ENCODE peak calls at places on chromosomes 11 and 22, in ten cellular contexts. C is RWPE1; O is dorsolateral prefrontal cortex; X is activated naive CD4-positive, alpha-beta T cell treated with Interleukin-2 at 50 U/mL for 16 hours; Q is activated CD8-positive, alpha-beta T cell treated with anti-CD3 and anti-CD28 coated beads, Interleukin-2, amount 10 ng/mL, durations not matched to agents 7 days and 5 days; P is GOT3; J is stimulated activated naive B cell treated with anti-CD40 and anti-IgM and Interleukin-4, amounts not matched to agents 10 μg/mL and 1 μg/mL and 100 μg/mL, for 72 hours; G is brain microvascular endothelial cell; R is heart right ventricle; Y is Right ventricle myocardium inferior. S is an unnamed sample.
A peak's percentile ranks its signal among the peaks of the same experiment; 100 is the strongest.

GRCh38 chr22:32475428-32476010 is 908 bp downstream of the FBXO7 start:
- DNase-seq in Q (peak; percentile 55), Y (no peak), C (no peak), J (peak; percentile 14), O (peak; percentile 49), G (no peak), R (peak; percentile 23), P (no peak), X (peak; percentile 32), S (peak; percentile 78)

GRCh38 chr11:70899616-70900015 is 352.8 kb downstream of the SHANK2 start:
- DNase-seq in R (no peak), C (no peak), Q (no peak), X (no peak), P (no peak), O (peak; percentile 24), G (no peak), J (no peak), Y (no peak), S (no peak)

GRCh38 chr11:23006730-23007129 is 146.5 kb upstream of the CCDC179 start:
- DNase-seq in J (no peak), Y (no peak), P (no peak), Q (no peak), C (no peak), R (no peak), X (no peak), G (no peak), O (no peak), S (no peak)

GRCh38 chr11:66363805-66364535 is 7.6 kb downstream of the SLC29A2 start:
- DNase-seq in X (peak; percentile 74), R (peak; percentile 46), Y (no peak), P (no peak), C (no peak), G (no peak), Q (peak; percentile 80), O (no peak), J (peak; percentile 45), S (no peak)

GRCh38 chr22:39519681-39520053 is 695 bp upstream of the ATF4 start:
- DNase-seq in G (no peak), O (peak; percentile 72), X (peak; percentile 40), J (no peak), Q (peak; percentile 54), C (peak; percentile 30), P (peak; percentile 67), R (peak; percentile 65), Y (peak; percentile 79), S (peak; percentile 89)

GRCh38 chr11:134541355-134541754 is 129.3 kb upstream of the B3GAT1 start:
- DNase-seq in P (no peak), O (no peak), G (no peak), C (no peak), J (no peak), Q (no peak), R (no peak), Y (no peak), X (no peak), S (no peak)

GRCh38 chr11:75867778-75868374 is 52.9 kb downstream of the UVRAG start:
- DNase-seq in Q (peak; percentile 65), Y (no peak), G (peak; percentile 29), J (no peak), O (no peak), P (no peak), C (peak; percentile 50), R (no peak), X (peak; percentile 33), S (peak; percentile 71)

GRCh38 chr11:62217191-62217748 is 8.8 kb downstream of the SCGB2A1 start:
- DNase-seq in Y (no peak), C (peak; percentile 37), J (no peak), P (no peak), O (no peak), R (no peak), X (no peak), Q (no peak), G (no peak), S (peak; percentile 49)

GRCh38 chr11:120137611-120138521 is at the start of gene TRIM29:
- DNase-seq in P (no peak), X (no peak), J (no peak), R (no peak), G (no peak), C (peak; percentile 87), Y (no peak), O (peak; percentile 33), Q (peak; percentile 16), S (no peak)

GRCh38 chr11:67278939-67279588 is 10.0 kb upstream of the ANKRD13D start:
- DNase-seq in G (no peak), C (no peak), R (no peak), X (no peak), J (no peak), P (no peak), Y (peak; percentile 44), Q (no peak), O (no peak), S (no peak)

GRCh38 chr11:64788321-64789215 is 10.2 kb upstream of the SF1 start:
- DNase-seq in P (no peak), O (no peak), X (no peak), J (no peak), G (no peak), C (no peak), R (no peak), Q (no peak), Y (peak; percentile 37), S (no peak)

GRCh38 chr22:36039125-36039524 is 10.5 kb upstream of the RBFOX2 start:
- DNase-seq in X (no peak), C (no peak), Q (no peak), O (no peak), G (no peak), Y (no peak), P (no peak), R (no peak), J (no peak), S (no peak)

GRCh38 chr11:134124660-134125451 is 56.0 kb downstream of the JAM3 start:
- DNase-seq in O (peak; percentile 80), R (peak; percentile 71), J (no peak), Y (peak; percentile 80), C (no peak), X (no peak), P (no peak), G (peak; percentile 37), Q (no peak), S (peak; percentile 43)

GRCh38 chr11:117384045-117384444 is 56.4 kb downstream of the CEP164 start:
- DNase-seq in O (no peak), J (no peak), P (no peak), G (peak; percentile 79), R (no peak), C (peak; percentile 90), Y (no peak), Q (no peak), X (no peak), S (peak; percentile 96)

GRCh38 chr11:117876341-117877119 is at the start of gene FXYD6:
- DNase-seq in C (peak; percentile 12), P (no peak), G (no peak), O (peak; percentile 69), X (no peak), R (peak; percentile 73), Y (peak; percentile 83), Q (no peak), J (no peak), S (peak; percentile 17)

GRCh38 chr11:71986131-71986530 is 12.6 kb upstream of the IL18BP start:
- DNase-seq in Q (no peak), X (no peak), J (no peak), P (no peak), R (no peak), G (no peak), C (no peak), Y (no peak), O (no peak), S (no peak)

GRCh38 chr11:73177380-73178091 is 35.4 kb upstream of the FCHSD2 start:
- DNase-seq in Q (no peak), C (no peak), O (peak; percentile 60), G (no peak), P (no peak), Y (no peak), J (no peak), R (peak; percentile 61), X (no peak), S (peak; percentile 57)

GRCh38 chr22:47059701-47060161 is 297.3 kb downstream of the TBC1D22A start:
- DNase-seq in G (no peak), X (no peak), R (no peak), P (no peak), C (no peak), Y (no peak), O (no peak), J (no peak), Q (no peak), S (no peak)

GRCh38 chr11:19561011-19561410 is 151.6 kb upstream of the NAV2 start:
- DNase-seq in Y (no peak), G (peak; percentile 51), X (no peak), R (no peak), C (no peak), O (no peak), Q (no peak), P (no peak), J (no peak), S (no peak)

GRCh38 chr11:65184146-65184545 is 2.4 kb downstream of the CAPN1 start:
- DNase-seq in Q (no peak), X (no peak), R (no peak), C (no peak), J (no peak), O (no peak), G (no peak), P (no peak), Y (no peak), S (no peak)

GRCh38 chr11:34148504-34149165 is 43.2 kb downstream of the NAT10 start:
- DNase-seq in Q (no peak), O (no peak), C (no peak), P (no peak), J (no peak), R (no peak), Y (no peak), G (no peak), X (no peak), S (no peak)

GRCh38 chr11:72354356-72355115 is 79.8 kb downstream of the CLPB start:
- DNase-seq in O (no peak), J (no peak), C (peak; percentile 13), Y (no peak), P (no peak), G (peak; percentile 20), Q (no peak), X (no peak), R (no peak), S (peak; percentile 44)

GRCh38 chr22:36467946-36468345 is 13.5 kb downstream of the TXN2 start:
- DNase-seq in C (peak; percentile 78), Q (no peak), R (no peak), P (no peak), X (no peak), Y (no peak), O (no peak), J (no peak), G (peak; percentile 94), S (peak; percentile 89)

GRCh38 chr11:116882386-116882785 is 45.0 kb upstream of the APOA1 start:
- DNase-seq in C (no peak), G (peak; percentile 40), Q (no peak), Y (no peak), P (no peak), O (no peak), J (no peak), R (no peak), X (no peak), S (peak; percentile 88)

GRCh38 chr22:40177738-40178416 is at the start of gene TNRC6B:
- DNase-seq in Y (no peak), Q (peak; percentile 91), P (no peak), G (peak; percentile 95), O (peak; percentile 61), X (peak; percentile 74), C (peak; percentile 76), R (no peak), J (peak; percentile 81), S (peak; percentile 98)

GRCh38 chr11:82405392-82405791 is 328.3 kb downstream of the FAM181B start:
- DNase-seq in O (no peak), Y (no peak), P (no peak), R (no peak), J (no peak), G (no peak), C (no peak), X (no peak), Q (no peak), S (no peak)

GRCh38 chr11:12863605-12864121 is 145.5 kb upstream of the RASSF10 start:
- DNase-seq in C (no peak), O (no peak), Y (no peak), X (no peak), J (no peak), P (no peak), R (no peak), G (no peak), Q (no peak), S (no peak)

S was measured in GM23248.